ENCODE peak calls at places on chromosomes 16 and 17, in five cellular contexts. Q, D, U, L and J are unnamed samples.

GRCh38 chr17:62680541-62681052 is 53.1 kb downstream of the MRC2 start:
- DNase-seq in U (no peak), D (no peak), L (no peak), Q (no peak), J (peak)

GRCh38 chr17:28416703-28417311 is 10.8 kb upstream of the SLC46A1 start:
- DNase-seq in U (peak), L (peak), D (peak), Q (peak), J (no peak)

GRCh38 chr17:27551701-27552466 is 79.1 kb upstream of the LGALS9 start:
- DNase-seq in U (no peak), D (no peak), L (no peak), Q (no peak), J (peak)

GRCh38 chr17:55663395-55663794 is 59.3 kb downstream of the TMEM100 start:
- DNase-seq in D (no peak), U (no peak), L (no peak), Q (no peak), J (no peak)

GRCh38 chr17:28703552-28704218 is 8.0 kb downstream of the PROCA1 start:
- DNase-seq in Q (no peak), U (no peak), L (no peak), D (no peak), J (no peak)

GRCh38 chr17:65054602-65055001 is 1.9 kb downstream of the GNA13 start:
- DNase-seq in L (no peak), U (no peak), Q (no peak), D (no peak), J (no peak)

GRCh38 chr16:28258571-28258970 is 33.8 kb upstream of the SBK1 start:
- DNase-seq in D (no peak), L (no peak), U (no peak), Q (no peak), J (no peak)

GRCh38 chr17:80347948-80348351 is 67.0 kb upstream of the ENDOV start:
- DNase-seq in L (no peak), D (no peak), U (no peak), Q (no peak), J (no peak)

GRCh38 chr16:4682616-4683254 is 10.6 kb upstream of the NUDT16L1 start:
- DNase-seq in Q (no peak), L (no peak), D (no peak), U (no peak), J (no peak)